ENCODE peak calls at places on chromosomes 12 and 14, in five cellular contexts. One of them, this sample, is unnamed.

GRCh38 chr14:75884198-75884611 is 97.6 kb downstream of the TGFB3 start:
- DNase-seq in astrocyte: peak
- DNase-seq in brain microvascular endothelial cell: peak
- DNase-seq in AG10803: peak
- DNase-seq in ascending aorta: no peak
- DNase-seq in this sample: peak

GRCh38 chr12:8032242-8033152 is at the start of gene FOXJ2:
- DNase-seq in astrocyte: peak
- DNase-seq in brain microvascular endothelial cell: peak
- DNase-seq in AG10803: peak
- DNase-seq in ascending aorta: peak
- DNase-seq in this sample: no peak

GRCh38 chr14:24195186-24196070 is at the start of gene TM9SF1:
- DNase-seq in astrocyte: peak
- DNase-seq in brain microvascular endothelial cell: peak
- DNase-seq in AG10803: peak
- DNase-seq in ascending aorta: peak
- DNase-seq in this sample: peak

GRCh38 chr12:123384318-123384993 is 524 bp downstream of the KMT5A start:
- DNase-seq in astrocyte: no peak
- DNase-seq in brain microvascular endothelial cell: peak
- DNase-seq in AG10803: no peak
- DNase-seq in ascending aorta: no peak
- DNase-seq in this sample: no peak

GRCh38 chr12:77435446-77436091 is 370.2 kb upstream of the E2F7 start:
- DNase-seq in astrocyte: no peak
- DNase-seq in brain microvascular endothelial cell: no peak
- DNase-seq in AG10803: no peak
- DNase-seq in ascending aorta: no peak
- DNase-seq in this sample: no peak

GRCh38 chr14:95511687-95512086 is 4.8 kb downstream of the SYNE3 start:
- DNase-seq in astrocyte: no peak
- DNase-seq in brain microvascular endothelial cell: no peak
- DNase-seq in AG10803: no peak
- DNase-seq in ascending aorta: peak
- DNase-seq in this sample: no peak

GRCh38 chr14:52900731-52901130 is 50.1 kb downstream of the FERMT2 start:
- DNase-seq in astrocyte: no peak
- DNase-seq in brain microvascular endothelial cell: no peak
- DNase-seq in AG10803: no peak
- DNase-seq in ascending aorta: no peak
- DNase-seq in this sample: no peak

GRCh38 chr14:25552826-25553225 is 502.9 kb upstream of the STXBP6 start:
- DNase-seq in astrocyte: no peak
- DNase-seq in brain microvascular endothelial cell: no peak
- DNase-seq in AG10803: no peak
- DNase-seq in ascending aorta: no peak
- DNase-seq in this sample: no peak

GRCh38 chr12:88579572-88579940 is 715 bp downstream of the KITLG start:
- DNase-seq in astrocyte: no peak
- DNase-seq in brain microvascular endothelial cell: peak
- DNase-seq in AG10803: no peak
- DNase-seq in ascending aorta: no peak
- DNase-seq in this sample: no peak

GRCh38 chr14:56905282-56905681 is 95.0 kb upstream of the OTX2 start:
- DNase-seq in astrocyte: no peak
- DNase-seq in brain microvascular endothelial cell: no peak
- DNase-seq in AG10803: no peak
- DNase-seq in ascending aorta: no peak
- DNase-seq in this sample: no peak

GRCh38 chr14:50447491-50447890 is 50.8 kb upstream of the CDKL1 start:
- DNase-seq in astrocyte: peak
- DNase-seq in brain microvascular endothelial cell: no peak
- DNase-seq in AG10803: no peak
- DNase-seq in ascending aorta: no peak
- DNase-seq in this sample: no peak

GRCh38 chr14:34059925-34060746 is 109.3 kb upstream of the EGLN3 start:
- DNase-seq in astrocyte: peak
- DNase-seq in brain microvascular endothelial cell: peak
- DNase-seq in AG10803: peak
- DNase-seq in ascending aorta: peak
- DNase-seq in this sample: no peak

DNA sequence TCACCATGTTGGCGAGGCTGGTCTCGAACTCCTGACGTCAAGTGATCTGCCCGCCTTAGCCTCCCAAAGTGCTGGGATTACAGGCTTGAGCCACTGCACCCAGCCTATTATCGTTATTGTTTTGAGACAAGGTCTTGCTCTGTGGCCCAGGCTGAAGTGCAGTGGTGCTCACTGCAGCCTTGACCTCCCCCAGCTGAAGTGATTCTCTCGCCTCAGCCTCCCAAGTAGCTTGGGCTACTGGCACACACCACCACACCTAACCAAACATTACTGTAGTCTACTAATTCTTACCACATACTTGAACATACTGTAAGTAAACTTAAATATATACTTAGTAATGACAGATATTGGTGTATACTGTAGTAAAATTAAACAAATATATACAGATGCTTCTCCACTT is 4.5 kb upstream of the CDCA4 start:
- DNase-seq in astrocyte: no peak
- DNase-seq in brain microvascular endothelial cell: no peak
- DNase-seq in AG10803: no peak
- DNase-seq in ascending aorta: no peak
- DNase-seq in this sample: no peak
- H3K4me3 ChIP-seq in astrocyte: no peak
- H3K4me3 ChIP-seq in brain microvascular endothelial cell: no peak
- H3K4me3 ChIP-seq in AG10803: no peak
- H3K4me3 ChIP-seq in ascending aorta: no peak
- H3K4me3 ChIP-seq in this sample: no peak

DNA sequence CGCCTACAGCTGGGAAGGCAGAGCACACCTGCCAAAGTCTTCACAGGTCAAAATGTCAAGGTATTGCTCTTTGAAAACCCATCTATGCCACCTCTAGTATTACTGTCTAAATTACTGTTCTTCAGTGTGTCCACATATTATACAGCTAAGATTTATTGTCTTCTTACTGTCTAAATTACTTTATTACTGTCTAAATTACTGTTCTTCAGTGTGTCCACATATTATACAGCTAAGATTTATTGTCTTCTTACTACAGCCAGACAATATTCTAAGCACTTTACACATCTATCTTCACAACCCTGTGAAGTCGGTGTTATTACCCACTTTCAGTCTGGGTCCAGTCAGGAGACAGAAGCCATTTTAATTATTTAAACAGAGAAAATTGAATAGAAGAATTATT is 173.9 kb downstream of the MYRFL start:
- DNase-seq in astrocyte: no peak
- DNase-seq in brain microvascular endothelial cell: no peak
- DNase-seq in AG10803: no peak
- DNase-seq in ascending aorta: no peak
- DNase-seq in this sample: no peak
- TF ChIP-seq CTCF in astrocyte: no peak
- TF ChIP-seq CTCF in brain microvascular endothelial cell: no peak
- TF ChIP-seq CTCF in AG10803: no peak
- TF ChIP-seq CTCF in ascending aorta: no peak
- TF ChIP-seq CTCF in this sample: no peak

GRCh38 chr12:121791671-121792496 is 1.6 kb downstream of the RHOF start:
- DNase-seq in astrocyte: no peak
- DNase-seq in brain microvascular endothelial cell: no peak
- DNase-seq in AG10803: no peak
- DNase-seq in ascending aorta: no peak
- DNase-seq in this sample: no peak
- H3K4me3 ChIP-seq in astrocyte: no peak
- H3K4me3 ChIP-seq in brain microvascular endothelial cell: no peak
- H3K4me3 ChIP-seq in AG10803: no peak
- H3K4me3 ChIP-seq in ascending aorta: peak
- H3K4me3 ChIP-seq in this sample: no peak

DNA sequence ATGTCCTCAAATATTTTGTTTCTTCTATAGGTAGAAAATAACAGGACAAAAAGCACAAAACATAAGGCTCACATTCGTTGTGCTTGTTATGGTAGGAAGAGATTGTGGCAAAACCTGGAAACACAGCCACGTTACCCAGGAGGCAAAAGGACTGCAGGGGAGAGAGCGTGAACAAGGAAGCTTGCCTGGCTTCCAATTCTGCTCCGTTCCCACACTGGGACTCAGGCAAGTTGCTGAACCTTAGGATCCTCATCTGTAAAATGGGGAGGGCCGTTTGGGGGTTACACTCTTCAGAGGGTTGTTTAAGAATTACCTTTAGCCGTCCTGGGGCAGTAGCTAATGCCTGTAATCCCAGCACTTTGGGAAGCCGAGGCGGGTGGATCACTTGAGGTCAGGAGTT is 205.3 kb downstream of the SSPN start:
- DNase-seq in astrocyte: no peak
- DNase-seq in brain microvascular endothelial cell: no peak
- DNase-seq in AG10803: no peak
- DNase-seq in ascending aorta: no peak
- DNase-seq in this sample: no peak
- TF ChIP-seq CTCF in astrocyte: no peak
- TF ChIP-seq CTCF in brain microvascular endothelial cell: no peak
- TF ChIP-seq CTCF in AG10803: no peak
- TF ChIP-seq CTCF in ascending aorta: no peak
- TF ChIP-seq CTCF in this sample: no peak

This sample was measured in AG09309.